ENCODE peak calls at places on chromosomes 4 and X, in four cellular contexts. M is DMS153; C is stimulated activated CD4-positive, alpha-beta T cell treated with anti-CD3 and anti-CD28 coated beads, Interleukin-4, amount 100 ng/mL, for 1 hour; R is mesothelial cell of epicardium. E is an unnamed sample.

GRCh38 chrX:49930046-49930445 is 7.7 kb downstream of the CLCN5 start:
- DNase-seq in M (no peak), C (no peak), R (no peak), E (no peak)

GRCh38 chr4:26459756-26460530 is 30.3 kb downstream of the CCKAR start:
- DNase-seq in M (no peak), C (no peak), R (no peak), E (no peak)

GRCh38 chr4:142361981-142362380 is 484.1 kb downstream of the INPP4B start:
- DNase-seq in M (no peak), C (no peak), R (no peak), E (no peak)

GRCh38 chr4:122900314-122900713 is 22.1 kb downstream of the NUDT6 start:
- DNase-seq in M (no peak), C (no peak), R (no peak), E (no peak)

GRCh38 chrX:45497290-45497689 is 296.6 kb upstream of the DIPK2B start:
- DNase-seq in M (no peak), C (no peak), R (no peak), E (no peak)

GRCh38 chr4:110164251-110164650 is 34.2 kb downstream of the ELOVL6 start:
- DNase-seq in M (no peak), C (no peak), R (no peak), E (no peak)

GRCh38 chrX:2483398-2483797 is 17.4 kb downstream of the DHRSX start:
- DNase-seq in M (no peak), C (no peak), R (no peak), E (no peak)

GRCh38 chrX:86051741-86052140 is 4.4 kb upstream of the CHM start:
- DNase-seq in M (no peak), C (no peak), R (no peak), E (no peak)

GRCh38 chr4:3241905-3242304 is 7.1 kb upstream of the MSANTD1 start:
- DNase-seq in M (no peak), C (no peak), R (no peak), E (no peak)

GRCh38 chr4:6573986-6574746 is 823 bp upstream of the MAN2B2 start:
- DNase-seq in M (no peak), C (no peak), R (no peak), E (peak; percentile 49)

GRCh38 chr4:7322166-7322991 is 112.4 kb downstream of the PSAPL1 start:
- DNase-seq in M (no peak), C (no peak), R (no peak), E (no peak)

GRCh38 chr4:177404980-177405379 is 37.3 kb downstream of the AGA start:
- DNase-seq in M (no peak), C (no peak), R (no peak), E (no peak)